ENCODE peak calls at places on chromosome 12, in eight cellular contexts. A is esophagus squamous epithelium; U is activated T-cell treated with anti-CD3 and anti-CD28 coated beads, Interleukin-2, amount 50 U/mL, for 72 hours; D is caudate nucleus; E is A549; V is SW 1271; H is hypothalamus; K is OCI-M1. Z is an unnamed sample.

GRCh38 chr12:42638011-42638410 is 48.5 kb upstream of the PRICKLE1 start:
- DNase-seq in A (no peak), U (no peak), D (no peak), E (no peak), V (no peak), H (no peak), K (no peak), Z (no peak)

GRCh38 chr12:124740691-124741137 is 123.0 kb downstream of the SCARB1 start:
- DNase-seq in A (no peak), U (no peak), D (no peak), E (no peak), V (no peak), H (no peak), K (no peak), Z (peak)

GRCh38 chr12:6288235-6288634 is 22.2 kb upstream of the PLEKHG6 start:
- DNase-seq in A (no peak), U (no peak), D (no peak), E (no peak), V (no peak), H (no peak), K (no peak), Z (no peak)

GRCh38 chr12:69880566-69880965 is 55.5 kb downstream of the MYRFL start:
- DNase-seq in A (no peak), U (no peak), D (no peak), E (no peak), V (no peak), H (no peak), K (peak), Z (no peak)

GRCh38 chr12:1367331-1367730 is 227.1 kb downstream of the FBXL14 start:
- DNase-seq in A (no peak), U (no peak), D (no peak), E (no peak), V (no peak), H (no peak), K (no peak), Z (no peak)

GRCh38 chr12:94427520-94428381 is 31.9 kb downstream of the CEP83 start:
- DNase-seq in A (no peak), U (no peak), D (no peak), E (no peak), V (no peak), H (no peak), K (no peak), Z (no peak)

GRCh38 chr12:91811481-91812287 is 334.0 kb downstream of the BTG1 start:
- DNase-seq in A (no peak), U (peak), D (no peak), E (peak), V (no peak), H (peak), K (peak), Z (peak)

GRCh38 chr12:86091676-86092075 is 164.5 kb downstream of the MGAT4C start:
- DNase-seq in A (no peak), U (no peak), D (no peak), E (no peak), V (no peak), H (no peak), K (no peak), Z (no peak)

GRCh38 chr12:116592116-116592637 is 33.0 kb downstream of the MAP1LC3B2 start:
- DNase-seq in A (no peak), U (no peak), D (no peak), E (no peak), V (no peak), H (peak), K (no peak), Z (no peak)

GRCh38 chr12:8687846-8688601 is 9.8 kb upstream of the RIMKLB start:
- DNase-seq in A (no peak), U (no peak), D (no peak), E (peak), V (no peak), H (peak), K (peak), Z (no peak)

GRCh38 chr12:3179731-3180130 is 102.6 kb downstream of the TSPAN9 start:
- DNase-seq in A (no peak), U (no peak), D (no peak), E (no peak), V (no peak), H (no peak), K (no peak), Z (no peak)

GRCh38 chr12:100953217-100953616 is 158.6 kb downstream of the ANO4 start:
- DNase-seq in A (no peak), U (no peak), D (no peak), E (no peak), V (no peak), H (no peak), K (no peak), Z (no peak)

GRCh38 chr12:123389560-123390351 is 5.8 kb downstream of the KMT5A start:
- DNase-seq in A (no peak), U (peak), D (no peak), E (peak), V (no peak), H (no peak), K (peak), Z (peak)

GRCh38 chr12:54495327-54495726 is 2.2 kb upstream of the NCKAP1L start:
- DNase-seq in A (no peak), U (no peak), D (no peak), E (no peak), V (no peak), H (no peak), K (no peak), Z (no peak)

GRCh38 chr12:75137896-75138295 is 71.7 kb downstream of the KCNC2 start:
- DNase-seq in A (no peak), U (no peak), D (no peak), E (no peak), V (no peak), H (no peak), K (no peak), Z (no peak)

GRCh38 chr12:108519558-108519957 is 4.5 kb downstream of the FICD start:
- DNase-seq in A (no peak), U (no peak), D (no peak), E (no peak), V (no peak), H (no peak), K (peak), Z (no peak)

GRCh38 chr12:28708918-28709371 is 440.1 kb upstream of the FAR2 start:
- DNase-seq in A (no peak), U (no peak), D (no peak), E (no peak), V (no peak), H (no peak), K (peak), Z (no peak)

Z was measured in activated CD8-positive, alpha-beta T cell treated with anti-CD3 and anti-CD28 coated beads for 36 hours.